ENCODE peak calls at places on chromosomes 2 and 18, in six cellular contexts. L is vagina, P is uterus, G is left ventricle myocardium inferior, S is psoas muscle, F is suprapubic skin. K is an unnamed sample.

GRCh38 chr2:201151127-201152074 is 31.5 kb upstream of the CASP10 start:
- DNase-seq in F (no peak), S (no peak), G (no peak), P (no peak), L (no peak), K (no peak)

GRCh38 chr2:95149397-95149984 is 10.2 kb downstream of the ZNF514 start:
- DNase-seq in F (no peak), S (no peak), G (no peak), L (no peak), P (no peak), K (no peak)

GRCh38 chr2:128308889-128309288 is 9.8 kb downstream of the HS6ST1 start:
- DNase-seq in L (no peak), S (no peak), P (no peak), F (peak; percentile 60), G (peak; percentile 3), K (no peak)

GRCh38 chr2:60706021-60706420 is 50.0 kb upstream of the PAPOLG start:
- DNase-seq in F (no peak), P (no peak), L (no peak), G (no peak), S (no peak), K (no peak)

GRCh38 chr18:23553887-23554286 is 32.4 kb downstream of the NPC1 start:
- DNase-seq in L (no peak), P (no peak), F (no peak), S (no peak), G (no peak), K (no peak)

GRCh38 chr2:111624401-111625156 is 259.4 kb downstream of the ANAPC1 start:
- DNase-seq in P (no peak), S (no peak), F (no peak), L (no peak), G (no peak), K (no peak)

GRCh38 chr18:50662177-50662576 is 102.3 kb downstream of the MAPK4 start:
- DNase-seq in P (no peak), G (no peak), S (no peak), F (no peak), L (no peak), K (no peak)

GRCh38 chr18:36665952-36666351 is 162.8 kb downstream of the TPGS2 start:
- DNase-seq in L (no peak), P (no peak), S (no peak), G (no peak), F (no peak), K (no peak)

GRCh38 chr2:85585781-85586105 is 1.5 kb downstream of the VAMP5 start:
- DNase-seq in S (no peak), L (no peak), P (no peak), F (no peak), G (no peak), K (no peak)

GRCh38 chr18:54119524-54120019 is 104.9 kb downstream of the MBD2 start:
- DNase-seq in P (no peak), G (no peak), F (no peak), L (no peak), S (no peak), K (no peak)

GRCh38 chr18:49813071-49813320 is 337 bp downstream of the ACAA2 start:
- DNase-seq in G (peak; percentile 33), L (no peak), S (peak; percentile 37), P (peak; percentile 32), F (peak; percentile 67), K (no peak)

GRCh38 chr2:106963156-106963555 is 77.2 kb upstream of the ST6GAL2 start:
- DNase-seq in G (no peak), F (no peak), S (no peak), L (no peak), P (no peak), K (no peak)

GRCh38 chr2:184920451-184920965 is 322.2 kb downstream of the ZNF804A start:
- DNase-seq in G (no peak), S (no peak), L (no peak), P (no peak), F (no peak), K (no peak)

GRCh38 chr2:44016282-44016681 is 20.5 kb upstream of the LRPPRC start:
- DNase-seq in S (peak; percentile 23), G (peak; percentile 25), P (no peak), L (no peak), F (no peak), K (peak; percentile 61)

GRCh38 chr2:23376075-23376474 is 8.9 kb upstream of the KLHL29 start:
- DNase-seq in L (no peak), G (no peak), S (no peak), F (no peak), P (no peak), K (no peak)

GRCh38 chr18:79588131-79588635 is 91.4 kb upstream of the CTDP1 start:
- DNase-seq in P (peak; percentile 17), F (peak; percentile 57), S (no peak), L (no peak), G (peak; percentile 23), K (no peak)

GRCh38 chr2:65299246-65299645 is 71.6 kb downstream of the ACTR2 start:
- DNase-seq in F (no peak), L (no peak), P (no peak), S (no peak), G (no peak), K (peak; percentile 49)

GRCh38 chr2:230541934-230542380 is 126.0 kb downstream of the SP100 start:
- DNase-seq in L (no peak), G (no peak), S (no peak), P (no peak), F (no peak), K (no peak)

GRCh38 chr2:98771771-98772521 is 41.0 kb upstream of the MGAT4A start:
- DNase-seq in G (no peak), P (no peak), F (no peak), S (no peak), L (no peak), K (no peak)

GRCh38 chr2:167196461-167197252 is 308.4 kb downstream of the XIRP2 start:
- DNase-seq in F (no peak), L (no peak), P (no peak), G (peak; percentile 46), S (peak; percentile 26), K (no peak)

GRCh38 chr2:96687266-96687665 is 44.7 kb downstream of the FER1L5 start:
- DNase-seq in L (no peak), F (no peak), S (no peak), G (no peak), P (no peak), K (no peak)

GRCh38 chr2:56260415-56260814 is 76.6 kb downstream of the CCDC85A start:
- DNase-seq in G (no peak), F (no peak), S (no peak), P (no peak), L (no peak), K (no peak)

GRCh38 chr18:36412778-36413177 is 115.3 kb downstream of the FHOD3 start:
- DNase-seq in L (no peak), P (no peak), G (no peak), F (no peak), S (no peak), K (no peak)

GRCh38 chr2:240325006-240325653 is 110.3 kb upstream of the GPC1 start:
- DNase-seq in S (no peak), G (no peak), L (no peak), F (no peak), P (no peak), K (no peak)

GRCh38 chr2:44277541-44277940 is 2.3 kb downstream of the SLC3A1 start:
- DNase-seq in L (no peak), P (no peak), G (no peak), F (no peak), S (no peak), K (no peak)

GRCh38 chr18:76588591-76589303 is 93.7 kb upstream of the ZNF516 start:
- DNase-seq in G (no peak), P (no peak), L (no peak), F (no peak), S (no peak), K (no peak)

GRCh38 chr2:46339200-46339599 is 42.0 kb downstream of the EPAS1 start:
- DNase-seq in S (no peak), G (no peak), P (no peak), F (no peak), L (no peak), K (no peak)
- H3K27ac ChIP-seq in S (no peak overlapping the region), G (peak overlapping the region; percentile 87), P (peak overlapping the region; percentile 88), F (no peak overlapping the region), L (peak overlapping the region; percentile 82), K (no peak overlapping the region)

GRCh38 chr2:71452565-71452964 is 796 bp upstream of the DYSF start:
- DNase-seq in L (no peak), S (peak; percentile 75), F (no peak), P (no peak), G (peak; percentile 52), K (no peak)

GRCh38 chr2:71446505-71446904 is 6.9 kb upstream of the DYSF start:
- DNase-seq in G (no peak), S (no peak), P (no peak), F (no peak), L (no peak), K (no peak)

GRCh38 chr2:71453404-71454220 is at the start of gene DYSF:
- DNase-seq in L (no peak), F (no peak), S (peak; percentile 80), G (peak; percentile 71), P (no peak), K (no peak)

GRCh38 chr2:71451695-71452094 is 1.7 kb upstream of the DYSF start:
- DNase-seq in L (no peak), P (no peak), S (no peak), G (no peak), F (no peak), K (no peak)

GRCh38 chr2:71449343-71449742 is 4.0 kb upstream of the DYSF start:
- DNase-seq in S (no peak), G (no peak), P (no peak), L (no peak), F (no peak), K (no peak)
- H3K4me1 ChIP-seq in S (peaks cover 29% of the 10 kb centered on the region), G (peaks cover 43% of the 10 kb centered on the region), P (no peaks in the 10 kb centered on the region), L (peaks cover 20% of the 10 kb centered on the region), F (peaks cover 19% of the 10 kb centered on the region), K (no peaks in the 10 kb centered on the region)

GRCh38 chr18:40293311-40293710 is 1661.7 kb upstream of the PIK3C3 start:
- DNase-seq in L (no peak), S (no peak), G (no peak), F (no peak), P (no peak), K (no peak)
- TF ChIP-seq CTCF in L (no peak), S (no peak), G (no peak), F (no peak), P (no peak), K (no peak)

GRCh38 chr2:54723300-54724149 is at the start of gene EML6:
- DNase-seq in L (no peak), G (peak; percentile 97), S (peak; percentile 98), F (peak; percentile 99), P (peak; percentile 97), K (peak; percentile 96)
- H3K27ac ChIP-seq in L (peak within 1 kb of the TSS; percentile 62), G (peak within 1 kb of the TSS; percentile 83), S (peak within 1 kb of the TSS; percentile 64), F (peak within 1 kb of the TSS; percentile 52), P (peak within 1 kb of the TSS; percentile 67), K (peak within 1 kb of the TSS; percentile 26)

DNA sequence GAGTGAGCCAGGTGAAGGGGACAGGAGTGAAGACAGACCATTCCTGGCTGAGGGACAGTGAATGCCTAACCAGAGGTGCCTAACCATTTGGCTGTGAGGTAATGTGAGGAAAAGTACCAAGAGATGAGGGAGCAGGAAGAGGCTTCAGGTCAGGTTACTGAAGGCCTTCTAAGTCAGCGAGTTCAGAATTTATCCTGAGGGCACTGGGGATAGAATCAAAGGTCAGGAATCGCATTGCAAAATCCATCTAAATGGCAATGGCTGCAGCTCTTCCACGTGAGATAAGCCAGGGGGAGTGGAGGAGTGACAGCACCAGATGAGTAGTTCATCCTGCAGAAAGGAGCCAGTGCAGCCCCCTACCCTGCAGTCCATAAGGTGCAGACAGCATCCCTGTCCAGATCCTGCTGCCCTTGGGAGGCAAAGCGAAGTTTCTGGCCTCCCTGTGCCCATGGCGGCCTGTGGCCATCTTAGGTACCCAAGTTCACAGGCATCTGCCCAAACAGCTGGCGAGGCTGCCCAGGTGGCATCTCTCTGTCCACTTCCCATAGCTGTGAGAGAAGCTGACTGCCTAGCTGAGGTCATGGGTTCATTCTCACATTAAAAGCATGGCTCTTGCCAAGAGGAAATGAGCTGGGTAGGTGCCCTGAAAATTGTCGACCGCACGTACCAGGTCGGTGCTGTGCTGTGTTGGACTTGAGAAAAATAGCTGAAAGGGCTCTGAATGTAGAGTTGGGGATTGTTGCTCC is 49.5 kb downstream of the CYP27C1 start:
- DNase-seq in L (no peak), S (no peak), P (no peak), G (no peak), F (no peak), K (no peak)
- H3K4me1 ChIP-seq in L (peaks cover 31% of the 10 kb centered on the region), S (peaks cover 47% of the 10 kb centered on the region), P (peaks cover 7% of the 10 kb centered on the region), G (peaks cover 30% of the 10 kb centered on the region), F (peaks cover 31% of the 10 kb centered on the region), K (peaks cover 7% of the 10 kb centered on the region)

K was measured in ovary.